ENCODE peak calls at places on chromosomes 11 and 22, in six cellular contexts. A, B, J, M, N and T are unnamed samples.

GRCh38 chr22:47285981-47286380 is 523.5 kb downstream of the TBC1D22A start:
- DNase-seq in A (no peak), N (no peak), B (no peak), J (no peak), M (no peak), T (no peak)

GRCh38 chr11:115383431-115383830 is 120.8 kb downstream of the CADM1 start:
- DNase-seq in A (no peak), J (no peak), B (no peak), N (no peak), M (no peak), T (no peak)

GRCh38 chr11:7851391-7851790 is 54.6 kb upstream of the OR5P2 start:
- DNase-seq in A (no peak), B (no peak), J (no peak), N (no peak), M (no peak), T (no peak)

GRCh38 chr22:43226368-43226979 is 39.5 kb upstream of the TTLL12 start:
- DNase-seq in B (no peak), M (no peak), J (no peak), N (no peak), A (peak; percentile 54), T (no peak)

GRCh38 chr11:2270322-2271076 is at the start of gene ASCL2:
- DNase-seq in A (no peak), N (peak; percentile 93), M (peak; percentile 46), B (no peak), J (peak; percentile 22), T (peak; percentile 41)

GRCh38 chr22:24465566-24465965 is 29.6 kb upstream of the UPB1 start:
- DNase-seq in J (no peak), M (no peak), N (peak; percentile 94), B (no peak), A (peak; percentile 82), T (no peak)

GRCh38 chr11:128859563-128860441 is 7.3 kb downstream of the KCNJ1 start:
- DNase-seq in B (peak; percentile 62), N (peak; percentile 69), M (peak; percentile 64), A (peak; percentile 76), J (peak; percentile 87), T (peak; percentile 71)

GRCh38 chr11:48078661-48079060 is 98.3 kb downstream of the PTPRJ start:
- DNase-seq in N (no peak), J (no peak), B (no peak), A (peak; percentile 40), M (no peak), T (no peak)

GRCh38 chr11:103047837-103048236 is 44.1 kb downstream of the DCUN1D5 start:
- DNase-seq in M (no peak), J (no peak), B (no peak), N (peak; percentile 61), A (no peak), T (no peak)

GRCh38 chr11:7840580-7840979 is 43.8 kb upstream of the OR5P2 start:
- DNase-seq in B (no peak), J (no peak), N (no peak), M (no peak), A (no peak), T (no peak)

GRCh38 chr11:19739872-19740271 is 27.2 kb downstream of the NAV2 start:
- DNase-seq in J (no peak), B (no peak), N (no peak), A (peak; percentile 39), M (no peak), T (no peak)

GRCh38 chr11:65868076-65868667 is 4.4 kb downstream of the EFEMP2 start:
- DNase-seq in A (no peak), M (no peak), J (no peak), B (no peak), N (no peak), T (no peak)

GRCh38 chr11:44997566-44997965 is 46.9 kb upstream of the TP53I11 start:
- DNase-seq in A (no peak), B (no peak), J (no peak), M (no peak), N (no peak), T (no peak)

GRCh38 chr11:44532809-44533208 is 32.7 kb upstream of the CD82 start:
- DNase-seq in B (no peak), J (no peak), N (no peak), M (no peak), A (no peak), T (no peak)

GRCh38 chr11:114678125-114679036 is at the start of gene NXPE2:
- DNase-seq in M (no peak), A (no peak), N (peak; percentile 59), B (no peak), J (no peak), T (no peak)

GRCh38 chr11:112157274-112157766 is 6.6 kb downstream of the IL18 start:
- DNase-seq in M (no peak), A (peak; percentile 98), B (no peak), J (peak; percentile 11), N (peak; percentile 84), T (no peak)

GRCh38 chr22:28874816-28875320 is 8.5 kb upstream of the ZNRF3 start:
- DNase-seq in N (peak; percentile 17), M (no peak), A (no peak), J (no peak), B (no peak), T (no peak)

GRCh38 chr11:92839450-92839849 is 130.0 kb upstream of the MTNR1B start:
- DNase-seq in J (no peak), M (no peak), N (no peak), A (no peak), B (no peak), T (no peak)

GRCh38 chr11:93169950-93170561 is 27.7 kb downstream of the SLC36A4 start:
- DNase-seq in J (no peak), M (no peak), A (peak; percentile 43), B (no peak), N (peak; percentile 52), T (peak; percentile 24)

GRCh38 chr11:78914503-78914902 is 339.8 kb upstream of the NARS2 start:
- DNase-seq in A (no peak), N (no peak), J (no peak), M (no peak), B (no peak), T (no peak)

GRCh38 chr11:47656284-47656915 is 14.0 kb upstream of the MTCH2 start:
- DNase-seq in M (no peak), B (no peak), N (no peak), A (no peak), J (no peak), T (no peak)

GRCh38 chr11:75158241-75158640 is 7.3 kb downstream of the SLCO2B1 start:
- DNase-seq in B (no peak), N (peak; percentile 90), A (no peak), J (no peak), M (no peak), T (no peak)

GRCh38 chr11:69049490-69049867 is 747 bp downstream of the TPCN2 start:
- DNase-seq in B (no peak), M (no peak), J (peak; percentile 50), A (no peak), N (no peak), T (no peak)

GRCh38 chr11:29962243-29962642 is 54.6 kb downstream of the KCNA4 start:
- DNase-seq in N (peak; percentile 10), B (no peak), J (peak; percentile 3), M (no peak), A (no peak), T (no peak)

GRCh38 chr11:92192141-92192540 is 32.5 kb upstream of the FAT3 start:
- DNase-seq in J (no peak), B (no peak), M (no peak), N (no peak), A (no peak), T (no peak)

GRCh38 chr11:9274499-9275228 is 9.5 kb upstream of the DENND5A start:
- DNase-seq in N (no peak), M (no peak), B (no peak), A (peak; percentile 35), J (no peak), T (no peak)

GRCh38 chr11:46335271-46335670 is 12.0 kb upstream of the DGKZ start:
- DNase-seq in M (no peak), A (no peak), N (no peak), J (no peak), B (no peak), T (no peak)

GRCh38 chr22:22789922-22790845 is 97.4 kb upstream of the IGLL5 start:
- DNase-seq in N (no peak), B (no peak), J (no peak), M (no peak), A (no peak), T (no peak)

GRCh38 chr11:128632151-128632791 is 44.9 kb upstream of the ETS1 start:
- DNase-seq in J (peak; percentile 64), N (peak; percentile 21), M (no peak), B (no peak), A (peak; percentile 75), T (no peak)

GRCh38 chr11:96045622-96046456 is 121.9 kb upstream of the MTMR2 start:
- DNase-seq in M (no peak), J (no peak), B (no peak), A (peak; percentile 88), N (no peak), T (no peak)

GRCh38 chr22:37370306-37370979 is 56.8 kb downstream of the ELFN2 start:
- DNase-seq in N (peak; percentile 6), M (no peak), A (no peak), J (no peak), B (no peak), T (no peak)

GRCh38 chr22:37240240-37240940 is 3.7 kb downstream of the RAC2 start:
- DNase-seq in A (no peak), M (no peak), J (no peak), B (no peak), N (no peak), T (no peak)

GRCh38 chr11:128346808-128347207 is 240.6 kb downstream of the ETS1 start:
- DNase-seq in J (peak; percentile 66), A (peak; percentile 60), N (no peak), M (no peak), B (no peak), T (no peak)

GRCh38 chr22:22520020-22520656 is at the start of gene ZNF280A:
- DNase-seq in N (peak; percentile 64), M (no peak), A (peak; percentile 48), B (no peak), J (no peak), T (no peak)

GRCh38 chr11:446886-447285 is 3.2 kb upstream of the PTDSS2 start:
- DNase-seq in A (no peak), M (no peak), N (no peak), J (no peak), B (no peak), T (no peak)

GRCh38 chr11:2265854-2266585 is 4.4 kb downstream of the ASCL2 start:
- DNase-seq in N (peak; percentile 62), A (no peak), M (peak; percentile 40), B (no peak), J (no peak), T (no peak)

GRCh38 chr11:1163911-1164735 is 6.4 kb downstream of the MUC5AC start:
- DNase-seq in A (no peak), N (no peak), J (no peak), B (no peak), M (no peak), T (no peak)